ENCODE peak calls at places on chromosomes 3 and 15, in seven cellular contexts. F is sigmoid colon, J is body of pancreas, K is neural crest cell, W is esophagus squamous epithelium, L is ascending aorta, N is dorsolateral prefrontal cortex. H is an unnamed sample.
A peak's percentile ranks its signal among the peaks of the same experiment; 100 is the strongest.

GRCh38 chr3:11211531-11212300 is 57.4 kb downstream of the HRH1 start:
- DNase-seq in F (peak; percentile 55), J (no peak), K (no peak), W (no peak), L (peak; percentile 71), N (no peak), H (no peak)

GRCh38 chr15:50135123-50135541 is 16.1 kb upstream of the ATP8B4 start:
- DNase-seq in F (no peak), J (no peak), K (no peak), W (no peak), L (no peak), N (no peak), H (no peak)

GRCh38 chr15:63554337-63554927 is 42.8 kb upstream of the FBXL22 start:
- DNase-seq in F (no peak), J (no peak), K (no peak), W (no peak), L (no peak), N (no peak), H (no peak)

GRCh38 chr3:42661593-42662022 is 8.1 kb downstream of the ZBTB47 start:
- DNase-seq in F (no peak), J (no peak), K (no peak), W (no peak), L (no peak), N (no peak), H (no peak)

GRCh38 chr3:128800241-128801187 is 74.5 kb downstream of the RAB7A start:
- DNase-seq in F (no peak), J (no peak), K (no peak), W (no peak), L (no peak), N (peak; percentile 73), H (no peak)

GRCh38 chr15:78327442-78327841 is 12.7 kb upstream of the CRABP1 start:
- DNase-seq in F (no peak), J (no peak), K (no peak), W (no peak), L (no peak), N (no peak), H (no peak)

GRCh38 chr3:59411176-59411575 is 361.4 kb upstream of the CFAP20DC start:
- DNase-seq in F (no peak), J (no peak), K (no peak), W (no peak), L (no peak), N (no peak), H (no peak)

GRCh38 chr3:107392549-107393165 is 15.4 kb downstream of the CCDC54 start:
- DNase-seq in F (no peak), J (no peak), K (no peak), W (no peak), L (no peak), N (no peak), H (no peak)

GRCh38 chr15:38597221-38597800 is 32.7 kb upstream of the RASGRP1 start:
- DNase-seq in F (no peak), J (no peak), K (no peak), W (no peak), L (no peak), N (no peak), H (no peak)

GRCh38 chr3:126962756-126963155 is 20.2 kb upstream of the PLXNA1 start:
- DNase-seq in F (peak; percentile 52), J (peak; percentile 6), K (no peak), W (no peak), L (no peak), N (peak; percentile 5), H (no peak)

GRCh38 chr15:99016680-99017321 is 9.2 kb upstream of the PGPEP1L start:
- DNase-seq in F (no peak), J (no peak), K (no peak), W (no peak), L (no peak), N (no peak), H (no peak)

GRCh38 chr15:84671211-84671610 is 13.2 kb upstream of the NMB start:
- DNase-seq in F (no peak), J (no peak), K (no peak), W (no peak), L (no peak), N (no peak), H (no peak)

GRCh38 chr3:195154111-195154791 is 116.7 kb downstream of the XXYLT1 start:
- DNase-seq in F (no peak), J (no peak), K (no peak), W (no peak), L (no peak), N (no peak), H (no peak)

GRCh38 chr3:66473637-66474036 is 27.2 kb downstream of the LRIG1 start:
- DNase-seq in F (no peak), J (no peak), K (no peak), W (no peak), L (peak; percentile 67), N (no peak), H (no peak)

GRCh38 chr3:186515115-186515514 is 29.1 kb downstream of the CRYGS start:
- DNase-seq in F (no peak), J (no peak), K (no peak), W (no peak), L (no peak), N (no peak), H (no peak)

GRCh38 chr15:79849789-79850188 is 47.0 kb downstream of the MTHFS start:
- DNase-seq in F (no peak), J (peak; percentile 21), K (peak; percentile 44), W (no peak), L (no peak), N (peak; percentile 48), H (no peak)

GRCh38 chr3:5330152-5330810 is 142.8 kb downstream of the EDEM1 start:
- DNase-seq in F (no peak), J (no peak), K (no peak), W (no peak), L (no peak), N (no peak), H (no peak)

GRCh38 chr3:5331567-5332269 is 144.2 kb downstream of the EDEM1 start:
- DNase-seq in F (no peak), J (no peak), K (no peak), W (no peak), L (no peak), N (no peak), H (no peak)

DNA sequence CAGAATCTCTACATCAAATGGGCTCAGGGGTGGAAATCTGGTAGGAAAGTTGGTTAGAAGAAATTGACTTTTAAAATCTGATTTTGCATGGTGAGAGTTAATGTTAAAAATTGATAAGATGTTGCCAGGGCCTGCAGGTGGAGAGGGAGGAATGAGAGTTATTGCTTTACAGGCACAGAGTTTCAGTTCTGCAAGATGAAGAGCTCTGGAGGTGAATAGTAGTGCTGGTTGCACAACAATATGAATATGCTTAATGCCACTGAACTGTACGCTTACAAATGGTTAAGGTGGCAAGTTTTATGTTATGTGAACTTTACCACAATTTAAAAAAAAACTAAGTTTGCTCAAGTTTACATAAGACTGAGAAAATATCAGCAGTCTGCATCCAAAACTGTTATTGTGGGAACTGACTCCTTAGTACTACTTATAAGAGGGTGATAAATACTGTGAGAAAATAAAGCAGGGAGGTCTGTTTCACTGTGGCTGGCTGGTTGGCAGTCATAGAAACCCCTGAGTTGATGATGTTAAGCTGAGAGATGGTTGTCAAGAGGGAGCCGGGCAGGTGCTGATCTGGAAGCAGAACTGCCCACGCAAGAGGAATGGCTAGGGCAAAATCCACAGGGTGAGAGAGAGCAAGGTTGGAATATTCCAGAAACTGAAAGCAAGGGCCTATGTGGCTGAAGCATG is 144.9 kb downstream of the EDEM1 start:
- DNase-seq in F (no peak), J (no peak), K (no peak), W (no peak), L (no peak), N (no peak), H (no peak)
- TF ChIP-seq CTCF in F (no peak), J (no peak), K (no peak), W (no peak), L (no peak), N (no peak), H (no peak)

GRCh38 chr3:47273564-47273963 is 9.0 kb downstream of the KIF9 start:
- DNase-seq in F (no peak), J (no peak), K (no peak), W (no peak), L (no peak), N (no peak), H (no peak)
- TF ChIP-seq CTCF in F (no peak), J (no peak), K (no peak), W (no peak), L (no peak), N (no peak), H (no peak)

DNA sequence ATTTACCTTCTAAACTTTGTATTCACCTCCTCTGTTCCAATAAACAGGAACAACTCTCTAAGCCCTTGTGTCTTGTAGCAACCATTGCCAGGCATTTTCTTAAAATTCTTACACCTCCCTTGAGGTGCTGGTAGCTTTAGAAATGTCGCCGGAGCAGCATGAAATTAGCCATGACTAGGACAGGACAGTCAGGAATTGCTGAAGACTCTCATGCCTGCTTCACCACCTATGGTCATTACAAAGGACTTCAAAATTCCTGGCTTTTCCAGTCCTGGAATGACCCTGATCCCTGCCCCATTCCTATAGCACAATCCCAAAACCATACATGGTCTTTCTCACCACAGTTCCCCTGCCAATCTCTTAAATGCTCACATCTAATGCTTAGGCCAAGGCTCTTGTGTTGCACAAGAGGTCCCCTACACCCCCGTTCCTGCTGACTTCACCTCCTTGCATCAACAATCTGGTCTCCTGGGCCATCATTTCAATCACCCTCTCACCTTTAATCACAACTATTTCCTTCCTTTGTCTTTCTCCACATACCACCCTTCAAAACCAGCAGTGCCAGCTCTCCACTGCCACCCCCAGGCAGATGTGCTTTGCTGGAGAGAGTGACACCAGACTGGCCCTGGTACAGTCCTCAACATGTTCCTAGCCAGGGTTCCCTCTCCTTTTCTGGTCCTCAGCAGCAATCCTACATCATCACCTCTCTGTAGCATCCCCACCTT is 113.2 kb upstream of the TJP1 start:
- DNase-seq in F (no peak), J (no peak), K (no peak), W (no peak), L (no peak), N (no peak), H (no peak)
- TF ChIP-seq CTCF in F (no peak), J (peak; percentile 32), K (no peak), W (no peak), L (no peak), N (no peak), H (no peak)

GRCh38 chr3:179542375-179542774 is 20.4 kb upstream of the ACTL6A start:
- DNase-seq in F (no peak), J (no peak), K (no peak), W (no peak), L (no peak), N (no peak), H (no peak)
- TF ChIP-seq CTCF in F (no peak), J (no peak), K (no peak), W (no peak), L (no peak), N (no peak), H (no peak)

GRCh38 chr3:97278506-97278905 is 464.1 kb downstream of the EPHA6 start:
- DNase-seq in F (no peak), J (no peak), K (no peak), W (no peak), L (no peak), N (no peak), H (no peak)
- TF ChIP-seq CTCF in F (no peak), J (no peak), K (no peak), W (no peak), L (no peak), N (no peak), H (no peak)

H was measured in omental fat pad.